ENCODE peak calls at places on chromosomes 4 and X, in six cellular contexts. U is neuronal stem cell, T is IMR-90, P is trophoblast cell, W is mesenchymal stem cell, J is H9. I is an unnamed sample.

GRCh38 chr4:76007089-76007559 is at the start of gene CXCL9:
- DNase-seq in U (no peak), T (no peak), P (no peak), W (no peak), J (no peak), I (no peak)

GRCh38 chr4:70687821-70688794 is at the start of gene UTP3:
- DNase-seq in U (peak; percentile 96), T (peak; percentile 99), P (peak; percentile 95), W (peak; percentile 99), J (peak; percentile 94), I (peak; percentile 92)

GRCh38 chr4:72489267-72489666 is 79.8 kb downstream of the ADAMTS3 start:
- DNase-seq in U (no peak), T (peak; percentile 4), P (no peak), W (no peak), J (no peak), I (no peak)

GRCh38 chrX:129981207-129981553 is 1.3 kb upstream of the BCORL1 start:
- DNase-seq in U (no peak), T (no peak), P (no peak), W (no peak), J (no peak), I (no peak)

GRCh38 chr4:150178161-150178560 is 99.9 kb downstream of the DCLK2 start:
- DNase-seq in U (no peak), T (peak; percentile 50), P (no peak), W (no peak), J (no peak), I (no peak)

GRCh38 chr4:110364911-110365520 is 110.9 kb upstream of the ENPEP start:
- DNase-seq in U (no peak), T (no peak), P (no peak), W (peak; percentile 68), J (no peak), I (no peak)

GRCh38 chr4:174119051-174119450 is 164.4 kb downstream of the FBXO8 start:
- DNase-seq in U (no peak), T (peak; percentile 51), P (peak; percentile 55), W (peak; percentile 88), J (no peak), I (no peak)

GRCh38 chr4:8871417-8872401 is at the start of gene HMX1:
- DNase-seq in U (no peak), T (no peak), P (no peak), W (no peak), J (peak; percentile 80), I (no peak)

GRCh38 chrX:16640823-16641222 is 9.1 kb upstream of the S100G start:
- DNase-seq in U (no peak), T (no peak), P (no peak), W (no peak), J (no peak), I (no peak)

GRCh38 chr4:13963601-13964000 is 336.1 kb upstream of the BOD1L1 start:
- DNase-seq in U (no peak), T (peak; percentile 16), P (no peak), W (no peak), J (no peak), I (no peak)

GRCh38 chr4:87117730-87118075 is 102.7 kb downstream of the KLHL8 start:
- DNase-seq in U (no peak), T (no peak), P (no peak), W (no peak), J (no peak), I (no peak)

GRCh38 chr4:32748498-32748897 is 2028.3 kb downstream of the PCDH7 start:
- DNase-seq in U (no peak), T (no peak), P (no peak), W (no peak), J (peak; percentile 48), I (no peak)

GRCh38 chr4:101667348-101667747 is 123.2 kb upstream of the BANK1 start:
- DNase-seq in U (no peak), T (no peak), P (no peak), W (no peak), J (no peak), I (no peak)

GRCh38 chr4:182246401-182247205 is 3.4 kb downstream of the TENM3 start:
- DNase-seq in U (no peak), T (peak; percentile 78), P (peak; percentile 69), W (no peak), J (no peak), I (no peak)

GRCh38 chr4:7096264-7096663 is 28.4 kb upstream of the GRPEL1 start:
- DNase-seq in U (no peak), T (no peak), P (no peak), W (no peak), J (no peak), I (no peak)

GRCh38 chr4:128384091-128384520 is 96.5 kb upstream of the PGRMC2 start:
- DNase-seq in U (no peak), T (peak; percentile 75), P (peak; percentile 27), W (peak; percentile 66), J (no peak), I (no peak)

GRCh38 chrX:46935295-46935694 is 23.1 kb downstream of the JADE3 start:
- DNase-seq in U (no peak), T (no peak), P (no peak), W (no peak), J (no peak), I (no peak)

GRCh38 chr4:84324850-84325249 is 174.2 kb downstream of the NKX6-1 start:
- DNase-seq in U (no peak), T (no peak), P (no peak), W (no peak), J (no peak), I (no peak)

GRCh38 chr4:89765966-89766365 is 71.0 kb downstream of the SNCA start:
- DNase-seq in U (no peak), T (peak; percentile 63), P (peak; percentile 2), W (peak; percentile 56), J (no peak), I (no peak)

GRCh38 chr4:113469023-113469390 is 292.5 kb downstream of the CAMK2D start:
- DNase-seq in U (no peak), T (peak; percentile 43), P (no peak), W (no peak), J (no peak), I (no peak)

GRCh38 chr4:184765473-184766346 is 31.8 kb upstream of the CENPU start:
- DNase-seq in U (no peak), T (no peak), P (no peak), W (no peak), J (peak; percentile 41), I (no peak)

GRCh38 chr4:139815646-139816601 is 150.3 kb downstream of the MGST2 start:
- DNase-seq in U (peak; percentile 67), T (peak; percentile 90), P (peak; percentile 8), W (peak; percentile 93), J (peak; percentile 41), I (peak; percentile 62)

GRCh38 chrX:15493118-15494082 is at the start of gene PIR:
- DNase-seq in U (peak; percentile 66), T (peak; percentile 80), P (peak; percentile 77), W (peak; percentile 87), J (peak; percentile 97), I (peak; percentile 59)
- H4K91ac ChIP-seq in U (no peak within 1 kb of the TSS), T (peak within 1 kb of the TSS; percentile 53), P (peak within 1 kb of the TSS; percentile 38), W (no peak within 1 kb of the TSS), J (no peak within 1 kb of the TSS), I (no peak within 1 kb of the TSS)

DNA sequence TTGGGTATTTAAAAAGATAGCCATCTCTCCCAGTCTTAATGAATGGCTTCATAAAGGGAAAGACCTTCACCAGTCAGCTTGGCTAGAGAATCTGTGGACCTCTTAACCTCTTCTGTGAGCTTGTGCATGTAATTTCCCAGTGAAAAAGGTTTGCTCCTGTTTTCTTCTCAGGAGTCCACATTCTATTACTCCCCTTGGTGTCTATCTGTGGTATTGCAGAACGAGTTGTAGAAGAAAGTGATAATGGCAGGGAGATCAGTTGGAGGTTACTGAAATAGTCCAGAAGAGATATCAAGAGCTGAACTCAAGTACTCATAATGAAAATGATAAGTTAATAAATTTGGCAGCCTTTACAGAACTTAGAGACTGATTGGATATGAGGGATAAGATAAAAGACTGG is 16.5 kb upstream of the VAMP7 start:
- DNase-seq in U (no peak), T (no peak), P (no peak), W (peak; percentile 10), J (no peak), I (no peak)
- H4K91ac ChIP-seq in U (no peak overlapping the region), T (no peak overlapping the region), P (no peak overlapping the region), W (no peak overlapping the region), J (no peak overlapping the region), I (no peak overlapping the region)

DNA sequence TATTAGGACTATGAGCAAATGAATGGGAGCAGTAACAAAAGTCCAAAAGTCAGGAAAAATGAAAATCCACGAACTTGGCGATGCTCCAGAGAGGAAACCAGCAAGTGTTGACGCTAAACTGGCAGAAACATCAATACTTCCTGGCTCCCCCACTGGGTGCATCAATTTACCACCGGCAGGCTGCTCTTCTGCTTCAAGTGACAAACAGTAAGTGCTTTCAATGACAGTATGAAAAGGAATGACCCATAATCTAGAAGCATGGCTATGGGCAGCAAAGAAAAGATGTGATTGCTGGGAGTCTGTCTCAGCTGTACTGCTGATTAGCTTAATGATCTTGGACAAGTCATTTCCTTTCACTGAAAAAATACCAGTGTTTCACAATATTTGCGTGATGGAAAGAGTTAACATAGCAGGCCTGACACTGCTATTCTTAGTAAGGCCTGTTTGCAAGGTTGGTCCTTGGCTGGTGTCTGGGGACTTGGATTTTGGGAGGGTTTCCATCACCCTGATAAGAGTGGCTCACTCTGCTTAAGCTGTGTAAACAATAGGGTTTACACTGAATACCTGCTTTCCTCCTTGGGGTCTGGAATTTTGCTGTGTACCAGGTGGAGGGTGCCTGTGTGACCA is 8.7 kb downstream of the ATP11C start:
- DNase-seq in U (no peak), T (no peak), P (no peak), W (peak; percentile 13), J (no peak), I (no peak)
- H4K91ac ChIP-seq in U (no peak overlapping the region), T (no peak overlapping the region), P (no peak overlapping the region), W (no peak overlapping the region), J (no peak overlapping the region), I (no peak overlapping the region)

GRCh38 chrX:45811307-45811706 is 610.6 kb upstream of the DIPK2B start:
- DNase-seq in U (no peak), T (no peak), P (no peak), W (no peak), J (no peak), I (no peak)

GRCh38 chrX:45818913-45819312 is 618.2 kb upstream of the DIPK2B start:
- DNase-seq in U (no peak), T (no peak), P (no peak), W (no peak), J (no peak), I (no peak)

GRCh38 chrX:45815389-45815788 is 614.7 kb upstream of the DIPK2B start:
- DNase-seq in U (no peak), T (no peak), P (no peak), W (no peak), J (no peak), I (no peak)
- H4K91ac ChIP-seq in U (no peak overlapping the region), T (no peak overlapping the region), P (no peak overlapping the region), W (no peak overlapping the region), J (no peak overlapping the region), I (no peak overlapping the region)